ENCODE peak calls at places on chromosomes 3 and 15, in ten cellular contexts. One of them, this sample, is unnamed.

GRCh38 chr15:86591994-86592746 is 512.5 kb downstream of the AGBL1 start:
- ATAC-seq in lower lobe of right lung: no peak
- ATAC-seq in Panc1: no peak
- ATAC-seq in heart right ventricle: peak; percentile 70
- ATAC-seq in pancreas: no peak
- ATAC-seq in RWPE2: no peak
- ATAC-seq in psoas muscle: peak; percentile 60
- ATAC-seq in CD8-positive, alpha-beta T cell: no peak
- ATAC-seq in HCT116: no peak
- ATAC-seq in gastrocnemius medialis: peak; percentile 19
- ATAC-seq in this sample: peak; percentile 65

GRCh38 chr3:16053794-16054193 is 120.7 kb upstream of the GALNT15 start:
- ATAC-seq in lower lobe of right lung: no peak
- ATAC-seq in Panc1: no peak
- ATAC-seq in heart right ventricle: peak; percentile 35
- ATAC-seq in pancreas: peak; percentile 15
- ATAC-seq in RWPE2: no peak
- ATAC-seq in psoas muscle: no peak
- ATAC-seq in CD8-positive, alpha-beta T cell: no peak
- ATAC-seq in HCT116: no peak
- ATAC-seq in gastrocnemius medialis: peak; percentile 10
- ATAC-seq in this sample: peak; percentile 54

GRCh38 chr3:146313411-146314111 is 62.7 kb upstream of the PLSCR4 start:
- ATAC-seq in lower lobe of right lung: peak; percentile 24
- ATAC-seq in Panc1: peak; percentile 45
- ATAC-seq in heart right ventricle: peak; percentile 35
- ATAC-seq in pancreas: peak; percentile 67
- ATAC-seq in RWPE2: peak; percentile 81
- ATAC-seq in psoas muscle: no peak
- ATAC-seq in CD8-positive, alpha-beta T cell: no peak
- ATAC-seq in HCT116: peak; percentile 89
- ATAC-seq in gastrocnemius medialis: no peak
- ATAC-seq in this sample: peak; percentile 77

GRCh38 chr3:74515451-74515850 is 99.0 kb downstream of the CNTN3 start:
- ATAC-seq in lower lobe of right lung: no peak
- ATAC-seq in Panc1: no peak
- ATAC-seq in heart right ventricle: no peak
- ATAC-seq in pancreas: no peak
- ATAC-seq in RWPE2: no peak
- ATAC-seq in psoas muscle: no peak
- ATAC-seq in CD8-positive, alpha-beta T cell: no peak
- ATAC-seq in HCT116: no peak
- ATAC-seq in gastrocnemius medialis: no peak
- ATAC-seq in this sample: no peak

GRCh38 chr15:31297221-31297879 is 29.3 kb upstream of the KLF13 start:
- ATAC-seq in lower lobe of right lung: no peak
- ATAC-seq in Panc1: no peak
- ATAC-seq in heart right ventricle: no peak
- ATAC-seq in pancreas: no peak
- ATAC-seq in RWPE2: no peak
- ATAC-seq in psoas muscle: no peak
- ATAC-seq in CD8-positive, alpha-beta T cell: no peak
- ATAC-seq in HCT116: no peak
- ATAC-seq in gastrocnemius medialis: no peak
- ATAC-seq in this sample: no peak

GRCh38 chr3:114933407-114933806 is 213.7 kb downstream of the ZBTB20 start:
- ATAC-seq in lower lobe of right lung: no peak
- ATAC-seq in Panc1: no peak
- ATAC-seq in heart right ventricle: no peak
- ATAC-seq in pancreas: no peak
- ATAC-seq in RWPE2: no peak
- ATAC-seq in psoas muscle: no peak
- ATAC-seq in CD8-positive, alpha-beta T cell: no peak
- ATAC-seq in HCT116: no peak
- ATAC-seq in gastrocnemius medialis: no peak
- ATAC-seq in this sample: no peak

GRCh38 chr3:152222327-152222726 is 46.4 kb upstream of the MBNL1 start:
- ATAC-seq in lower lobe of right lung: peak; percentile 88
- ATAC-seq in Panc1: no peak
- ATAC-seq in heart right ventricle: peak; percentile 63
- ATAC-seq in pancreas: peak; percentile 27
- ATAC-seq in RWPE2: peak; percentile 45
- ATAC-seq in psoas muscle: peak; percentile 58
- ATAC-seq in CD8-positive, alpha-beta T cell: no peak
- ATAC-seq in HCT116: no peak
- ATAC-seq in gastrocnemius medialis: no peak
- ATAC-seq in this sample: peak; percentile 76

GRCh38 chr3:134993011-134993410 is 198.0 kb downstream of the EPHB1 start:
- ATAC-seq in lower lobe of right lung: no peak
- ATAC-seq in Panc1: no peak
- ATAC-seq in heart right ventricle: no peak
- ATAC-seq in pancreas: no peak
- ATAC-seq in RWPE2: no peak
- ATAC-seq in psoas muscle: no peak
- ATAC-seq in CD8-positive, alpha-beta T cell: no peak
- ATAC-seq in HCT116: no peak
- ATAC-seq in gastrocnemius medialis: no peak
- ATAC-seq in this sample: no peak

GRCh38 chr15:92059036-92059970 is 205.8 kb downstream of the SLCO3A1 start:
- ATAC-seq in lower lobe of right lung: no peak
- ATAC-seq in Panc1: peak; percentile 21
- ATAC-seq in heart right ventricle: peak; percentile 63
- ATAC-seq in pancreas: no peak
- ATAC-seq in RWPE2: peak; percentile 24
- ATAC-seq in psoas muscle: peak; percentile 36
- ATAC-seq in CD8-positive, alpha-beta T cell: no peak
- ATAC-seq in HCT116: no peak
- ATAC-seq in gastrocnemius medialis: no peak
- ATAC-seq in this sample: no peak

GRCh38 chr15:31554261-31554660 is 227.6 kb downstream of the KLF13 start:
- ATAC-seq in lower lobe of right lung: peak; percentile 31
- ATAC-seq in Panc1: no peak
- ATAC-seq in heart right ventricle: peak; percentile 73
- ATAC-seq in pancreas: peak; percentile 46
- ATAC-seq in RWPE2: peak; percentile 7
- ATAC-seq in psoas muscle: peak; percentile 56
- ATAC-seq in CD8-positive, alpha-beta T cell: no peak
- ATAC-seq in HCT116: no peak
- ATAC-seq in gastrocnemius medialis: peak; percentile 46
- ATAC-seq in this sample: peak; percentile 64

GRCh38 chr15:98609144-98609852 is 39.0 kb upstream of the IGF1R start:
- ATAC-seq in lower lobe of right lung: no peak
- ATAC-seq in Panc1: peak; percentile 94
- ATAC-seq in heart right ventricle: no peak
- ATAC-seq in pancreas: no peak
- ATAC-seq in RWPE2: peak; percentile 98
- ATAC-seq in psoas muscle: no peak
- ATAC-seq in CD8-positive, alpha-beta T cell: no peak
- ATAC-seq in HCT116: peak; percentile 91
- ATAC-seq in gastrocnemius medialis: no peak
- ATAC-seq in this sample: no peak

GRCh38 chr3:8095724-8096123 is 405.9 kb upstream of the LMCD1 start:
- ATAC-seq in lower lobe of right lung: no peak
- ATAC-seq in Panc1: no peak
- ATAC-seq in heart right ventricle: no peak
- ATAC-seq in pancreas: no peak
- ATAC-seq in RWPE2: no peak
- ATAC-seq in psoas muscle: no peak
- ATAC-seq in CD8-positive, alpha-beta T cell: no peak
- ATAC-seq in HCT116: peak; percentile 96
- ATAC-seq in gastrocnemius medialis: no peak
- ATAC-seq in this sample: no peak

GRCh38 chr3:124097362-124098120 is 105.6 kb upstream of the ROPN1 start:
- ATAC-seq in lower lobe of right lung: no peak
- ATAC-seq in Panc1: no peak
- ATAC-seq in heart right ventricle: no peak
- ATAC-seq in pancreas: no peak
- ATAC-seq in RWPE2: peak; percentile 53
- ATAC-seq in psoas muscle: peak; percentile 49
- ATAC-seq in CD8-positive, alpha-beta T cell: no peak
- ATAC-seq in HCT116: no peak
- ATAC-seq in gastrocnemius medialis: no peak
- ATAC-seq in this sample: no peak

GRCh38 chr3:113138839-113139743 is 72.3 kb upstream of the BOC start:
- ATAC-seq in lower lobe of right lung: no peak
- ATAC-seq in Panc1: no peak
- ATAC-seq in heart right ventricle: no peak
- ATAC-seq in pancreas: no peak
- ATAC-seq in RWPE2: no peak
- ATAC-seq in psoas muscle: no peak
- ATAC-seq in CD8-positive, alpha-beta T cell: no peak
- ATAC-seq in HCT116: no peak
- ATAC-seq in gastrocnemius medialis: no peak
- ATAC-seq in this sample: no peak

GRCh38 chr3:139378587-139378986 is 10.9 kb downstream of the COPB2 start:
- ATAC-seq in lower lobe of right lung: no peak
- ATAC-seq in Panc1: no peak
- ATAC-seq in heart right ventricle: no peak
- ATAC-seq in pancreas: no peak
- ATAC-seq in RWPE2: no peak
- ATAC-seq in psoas muscle: no peak
- ATAC-seq in CD8-positive, alpha-beta T cell: no peak
- ATAC-seq in HCT116: no peak
- ATAC-seq in gastrocnemius medialis: no peak
- ATAC-seq in this sample: no peak
- H3K36me3 ChIP-seq in lower lobe of right lung: peaks cover 100% of the 10 kb centered on the region
- H3K36me3 ChIP-seq in Panc1: peaks cover 79% of the 10 kb centered on the region
- H3K36me3 ChIP-seq in heart right ventricle: peaks cover 61% of the 10 kb centered on the region
- H3K36me3 ChIP-seq in pancreas: peaks cover 7% of the 10 kb centered on the region
- H3K36me3 ChIP-seq in RWPE2: peaks cover 95% of the 10 kb centered on the region
- H3K36me3 ChIP-seq in psoas muscle: peaks cover 99% of the 10 kb centered on the region
- H3K36me3 ChIP-seq in CD8-positive, alpha-beta T cell: peaks cover 21% of the 10 kb centered on the region
- H3K36me3 ChIP-seq in HCT116: peaks cover 53% of the 10 kb centered on the region
- H3K36me3 ChIP-seq in gastrocnemius medialis: peaks cover 88% of the 10 kb centered on the region
- H3K36me3 ChIP-seq in this sample: peaks cover 6% of the 10 kb centered on the region

GRCh38 chr3:102207173-102207572 is 227.6 kb upstream of the ZPLD1 start:
- ATAC-seq in lower lobe of right lung: no peak
- ATAC-seq in Panc1: no peak
- ATAC-seq in heart right ventricle: no peak
- ATAC-seq in pancreas: no peak
- ATAC-seq in RWPE2: no peak
- ATAC-seq in psoas muscle: no peak
- ATAC-seq in CD8-positive, alpha-beta T cell: no peak
- ATAC-seq in HCT116: no peak
- ATAC-seq in gastrocnemius medialis: no peak
- ATAC-seq in this sample: no peak
- H3K4me3 ChIP-seq in lower lobe of right lung: no peak overlapping the region
- H3K4me3 ChIP-seq in Panc1: no peak overlapping the region
- H3K4me3 ChIP-seq in heart right ventricle: no peak overlapping the region
- H3K4me3 ChIP-seq in pancreas: no peak overlapping the region
- H3K4me3 ChIP-seq in RWPE2: no peak overlapping the region
- H3K4me3 ChIP-seq in psoas muscle: no peak overlapping the region
- H3K4me3 ChIP-seq in CD8-positive, alpha-beta T cell: no peak overlapping the region
- H3K4me3 ChIP-seq in HCT116: no peak overlapping the region
- H3K4me3 ChIP-seq in gastrocnemius medialis: no peak overlapping the region
- H3K4me3 ChIP-seq in this sample: no peak overlapping the region

DNA sequence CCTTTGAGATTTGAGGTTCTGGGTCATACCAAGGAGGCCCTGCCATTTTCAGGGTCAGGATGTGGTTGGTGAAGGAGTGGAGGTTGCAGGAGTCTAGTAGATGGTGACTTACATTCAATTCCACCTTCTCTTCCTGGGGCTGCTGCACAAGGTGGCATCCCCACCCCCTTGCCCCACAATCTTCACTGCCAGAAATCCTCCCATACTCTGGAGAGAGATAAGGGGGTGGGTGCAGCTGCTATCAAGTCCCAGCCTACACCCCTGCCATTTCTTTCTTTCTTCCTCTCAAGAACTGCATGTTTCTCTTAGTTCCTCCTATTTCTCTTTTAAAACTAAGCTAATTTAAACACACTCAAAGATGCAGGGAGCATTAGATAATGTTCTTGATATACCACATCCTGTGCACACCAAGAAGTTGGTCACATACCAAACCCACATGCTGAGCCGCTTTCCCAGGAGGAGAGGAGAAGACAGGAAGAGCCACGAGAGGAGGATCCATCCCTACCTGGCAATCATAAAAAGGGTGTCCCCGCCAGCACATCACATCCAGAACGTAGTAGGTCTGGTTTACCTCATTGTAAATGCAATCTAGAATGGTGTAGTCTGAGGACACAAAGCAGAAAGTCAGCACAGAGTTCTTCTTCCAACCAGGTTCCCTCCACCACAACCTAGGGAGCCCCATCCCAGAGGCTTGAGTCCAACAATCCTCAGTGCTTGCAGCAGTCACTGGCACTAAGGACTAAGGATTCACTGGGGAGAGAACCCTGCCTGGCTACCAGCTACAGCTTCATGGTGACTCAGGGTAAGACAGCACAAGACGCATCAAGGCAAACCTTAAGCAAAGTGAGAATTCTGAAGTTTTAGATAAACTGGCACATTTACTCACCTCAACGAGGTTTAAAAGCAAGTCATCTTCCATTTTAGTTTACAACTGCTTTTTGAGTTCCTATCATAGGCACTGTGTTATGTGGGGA is 18.5 kb downstream of the SNUPN start:
- ATAC-seq in lower lobe of right lung: no peak
- ATAC-seq in Panc1: no peak
- ATAC-seq in heart right ventricle: no peak
- ATAC-seq in pancreas: no peak
- ATAC-seq in RWPE2: peak; percentile 21
- ATAC-seq in psoas muscle: no peak
- ATAC-seq in CD8-positive, alpha-beta T cell: peak; percentile 76
- ATAC-seq in HCT116: no peak
- ATAC-seq in gastrocnemius medialis: no peak
- ATAC-seq in this sample: no peak
- H3K36me3 ChIP-seq in lower lobe of right lung: peaks cover 76% of the 10 kb centered on the region
- H3K36me3 ChIP-seq in Panc1: peaks cover 9% of the 10 kb centered on the region
- H3K36me3 ChIP-seq in heart right ventricle: peaks cover 48% of the 10 kb centered on the region
- H3K36me3 ChIP-seq in pancreas: no peaks in the 10 kb centered on the region
- H3K36me3 ChIP-seq in RWPE2: peaks cover 74% of the 10 kb centered on the region
- H3K36me3 ChIP-seq in psoas muscle: peaks cover 90% of the 10 kb centered on the region
- H3K36me3 ChIP-seq in CD8-positive, alpha-beta T cell: peaks cover 10% of the 10 kb centered on the region
- H3K36me3 ChIP-seq in HCT116: peaks cover 38% of the 10 kb centered on the region
- H3K36me3 ChIP-seq in gastrocnemius medialis: peaks cover 67% of the 10 kb centered on the region
- H3K36me3 ChIP-seq in this sample: no peaks in the 10 kb centered on the region

DNA sequence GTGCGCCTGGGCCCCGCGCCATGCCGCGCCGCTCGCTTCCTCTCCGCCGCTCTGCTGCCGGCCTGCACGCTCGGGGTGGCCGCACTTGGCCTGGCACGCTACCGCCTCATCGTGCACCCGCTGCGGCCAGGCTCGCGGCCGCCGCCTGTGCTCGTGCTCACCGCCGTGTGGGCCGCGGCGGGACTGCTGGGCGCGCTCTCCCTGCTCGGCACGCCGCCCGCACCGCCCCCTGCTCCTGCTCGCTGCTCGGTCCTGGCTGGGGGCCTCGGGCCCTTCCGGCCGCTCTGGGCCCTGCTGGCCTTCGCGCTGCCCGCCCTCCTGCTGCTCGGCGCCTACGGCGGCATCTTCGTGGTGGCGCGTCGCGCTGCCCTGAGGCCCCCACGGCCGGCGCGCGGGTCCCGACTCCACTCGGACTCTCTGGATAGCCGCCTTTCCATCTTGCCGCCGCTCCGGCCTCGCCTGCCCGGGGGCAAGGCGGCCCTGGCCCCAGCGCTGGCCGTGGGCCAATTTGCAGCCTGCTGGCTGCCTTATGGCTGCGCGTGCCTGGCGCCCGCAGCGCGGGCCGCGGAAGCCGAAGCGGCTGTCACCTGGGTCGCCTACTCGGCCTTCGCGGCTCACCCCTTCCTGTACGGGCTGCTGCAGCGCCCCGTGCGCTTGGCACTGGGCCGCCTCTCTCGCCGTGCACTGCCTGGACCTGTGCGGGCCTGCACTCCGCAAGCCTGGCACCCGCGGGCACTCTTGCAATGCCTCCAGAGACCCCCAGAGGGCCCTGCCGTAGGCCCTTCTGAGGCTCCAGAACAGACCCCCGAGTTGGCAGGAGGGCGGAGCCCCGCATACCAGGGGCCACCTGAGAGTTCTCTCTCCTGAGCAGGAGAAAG is 951 bp downstream of the GPR62 start:
- ATAC-seq in lower lobe of right lung: peak; percentile 69
- ATAC-seq in Panc1: no peak
- ATAC-seq in heart right ventricle: peak; percentile 81
- ATAC-seq in pancreas: peak; percentile 76
- ATAC-seq in RWPE2: peak; percentile 77
- ATAC-seq in psoas muscle: peak; percentile 81
- ATAC-seq in CD8-positive, alpha-beta T cell: peak; percentile 88
- ATAC-seq in HCT116: peak; percentile 54
- ATAC-seq in gastrocnemius medialis: peak; percentile 75
- ATAC-seq in this sample: peak; percentile 80
- H3K4me3 ChIP-seq in lower lobe of right lung: peak overlapping the region; percentile 53
- H3K4me3 ChIP-seq in Panc1: no peak overlapping the region
- H3K4me3 ChIP-seq in heart right ventricle: peak overlapping the region; percentile 24
- H3K4me3 ChIP-seq in pancreas: peak overlapping the region; percentile 46
- H3K4me3 ChIP-seq in RWPE2: peak overlapping the region; percentile 11
- H3K4me3 ChIP-seq in psoas muscle: peak overlapping the region; percentile 66
- H3K4me3 ChIP-seq in CD8-positive, alpha-beta T cell: peak overlapping the region; percentile 28
- H3K4me3 ChIP-seq in HCT116: no peak overlapping the region
- H3K4me3 ChIP-seq in gastrocnemius medialis: peak overlapping the region; percentile 51
- H3K4me3 ChIP-seq in this sample: peak overlapping the region; percentile 57